ENCODE peak calls at places on chromosomes 16 and 17, in six cellular contexts. B, D, E, H, G and P are unnamed samples.

GRCh38 chr17:44581868-44582267 is 24.6 kb downstream of the FZD2 start:
- DNase-seq in B (no peak), D (no peak), E (no peak), H (no peak), G (no peak), P (no peak)

GRCh38 chr17:19485800-19486340 is 47.8 kb upstream of the SLC47A1 start:
- DNase-seq in B (no peak), D (no peak), E (no peak), H (no peak), G (no peak), P (no peak)

GRCh38 chr17:81735181-81736102 is 23.4 kb downstream of the SLC25A10 start:
- DNase-seq in B (no peak), D (no peak), E (no peak), H (no peak), G (no peak), P (peak; percentile 22)

GRCh38 chr17:39621523-39622379 is 5.0 kb upstream of the PPP1R1B start:
- DNase-seq in B (peak; percentile 60), D (peak; percentile 62), E (peak; percentile 84), H (peak; percentile 82), G (peak; percentile 82), P (peak; percentile 54)

GRCh38 chr16:595942-596735 is 6.3 kb downstream of the RAB40C start:
- DNase-seq in B (no peak), D (no peak), E (no peak), H (no peak), G (no peak), P (no peak)

GRCh38 chr17:49969794-49970389 is 902 bp downstream of the DLX4 start:
- DNase-seq in B (no peak), D (no peak), E (no peak), H (no peak), G (no peak), P (no peak)

GRCh38 chr17:18262641-18263040 is 2.2 kb downstream of the MIEF2 start:
- DNase-seq in B (no peak), D (no peak), E (no peak), H (no peak), G (no peak), P (no peak)

GRCh38 chr16:82700541-82701240 is 73.9 kb downstream of the CDH13 start:
- DNase-seq in B (no peak), D (peak; percentile 80), E (no peak), H (no peak), G (no peak), P (peak; percentile 45)

GRCh38 chr17:76414334-76415295 is 30.2 kb downstream of the SPHK1 start:
- DNase-seq in B (peak; percentile 30), D (peak; percentile 57), E (peak; percentile 36), H (no peak), G (no peak), P (no peak)

GRCh38 chr16:48499822-48500440 is 110.0 kb downstream of the N4BP1 start:
- DNase-seq in B (no peak), D (peak; percentile 97), E (no peak), H (no peak), G (no peak), P (peak; percentile 65)

GRCh38 chr17:411416-412120 is 59.0 kb upstream of the RPH3AL start:
- DNase-seq in B (no peak), D (no peak), E (no peak), H (no peak), G (no peak), P (no peak)